ENCODE peak calls at places on chromosomes 6 and 20, in six cellular contexts. F is GM23248, O is ureter, Q is GM10248, D is HFFc6, G is cardiac muscle cell. X is an unnamed sample.

GRCh38 chr6:113824411-113824810 is 32.7 kb upstream of the MARCKS start:
- DNase-seq in F (no peak), O (no peak), Q (no peak), D (no peak), G (no peak), X (peak)

GRCh38 chr6:20238688-20239587 is 26.7 kb upstream of the MBOAT1 start:
- DNase-seq in F (no peak), O (no peak), Q (no peak), D (no peak), G (peak), X (no peak)

GRCh38 chr6:102154176-102154575 is 760.7 kb downstream of the GRIK2 start:
- DNase-seq in F (no peak), O (no peak), Q (no peak), D (no peak), G (no peak), X (no peak)

GRCh38 chr20:18647777-18648176 is 59.9 kb downstream of the DTD1 start:
- DNase-seq in F (no peak), O (no peak), Q (no peak), D (no peak), G (no peak), X (no peak)

GRCh38 chr6:144477396-144477795 is 192.3 kb downstream of the UTRN start:
- DNase-seq in F (peak), O (no peak), Q (no peak), D (peak), G (no peak), X (no peak)

GRCh38 chr6:47203266-47203967 is 106.3 kb downstream of the TNFRSF21 start:
- DNase-seq in F (no peak), O (no peak), Q (peak), D (no peak), G (no peak), X (no peak)

GRCh38 chr6:20318851-20319387 is 82.8 kb upstream of the E2F3 start:
- DNase-seq in F (no peak), O (no peak), Q (no peak), D (no peak), G (no peak), X (no peak)

GRCh38 chr6:10413850-10414765 is 766 bp downstream of the TFAP2A start:
- DNase-seq in F (peak), O (peak), Q (no peak), D (peak), G (no peak), X (peak)

GRCh38 chr20:31881945-31882344 is 11.5 kb downstream of the TTLL9 start:
- DNase-seq in F (no peak), O (no peak), Q (no peak), D (no peak), G (no peak), X (no peak)

GRCh38 chr6:22632561-22632960 is 63.2 kb downstream of the HDGFL1 start:
- DNase-seq in F (no peak), O (no peak), Q (no peak), D (no peak), G (no peak), X (no peak)

GRCh38 chr20:19552144-19552895 is 205.7 kb upstream of the RIN2 start:
- DNase-seq in F (no peak), O (peak), Q (no peak), D (no peak), G (peak), X (no peak)

GRCh38 chr6:104506429-104506828 is 353.3 kb downstream of the HACE1 start:
- DNase-seq in F (no peak), O (no peak), Q (no peak), D (no peak), G (no peak), X (no peak)

GRCh38 chr6:75430631-75431345 is 62.8 kb downstream of the FILIP1 start:
- DNase-seq in F (no peak), O (no peak), Q (no peak), D (no peak), G (no peak), X (no peak)

GRCh38 chr6:42751055-42751454 is 5.2 kb upstream of the TBCC start:
- DNase-seq in F (no peak), O (no peak), Q (no peak), D (no peak), G (no peak), X (no peak)

GRCh38 chr6:106227612-106228507 is 97.7 kb downstream of the ATG5 start:
- DNase-seq in F (no peak), O (no peak), Q (no peak), D (no peak), G (no peak), X (no peak)

GRCh38 chr6:128600397-128600951 is 80.1 kb upstream of the PTPRK start:
- DNase-seq in F (peak), O (no peak), Q (no peak), D (peak), G (no peak), X (peak)

GRCh38 chr6:109456710-109457595 is 1.4 kb upstream of the MICAL1 start:
- DNase-seq in F (peak), O (no peak), Q (peak), D (peak), G (no peak), X (no peak)

GRCh38 chr6:24935753-24936152 is at the start of gene RIPOR2:
- DNase-seq in F (no peak), O (no peak), Q (peak), D (no peak), G (peak), X (no peak)

GRCh38 chr6:22829070-22829469 is 259.7 kb downstream of the HDGFL1 start:
- DNase-seq in F (no peak), O (no peak), Q (no peak), D (no peak), G (no peak), X (no peak)

GRCh38 chr6:132020138-132020551 is 69.0 kb upstream of the CCN2 start:
- DNase-seq in F (peak), O (peak), Q (no peak), D (no peak), G (no peak), X (no peak)

GRCh38 chr6:107578642-107579332 is 88.9 kb downstream of the SOBP start:
- DNase-seq in F (no peak), O (no peak), Q (no peak), D (no peak), G (no peak), X (no peak)

GRCh38 chr6:32940656-32941411 is at the start of gene HLA-DMB:
- DNase-seq in F (peak), O (peak), Q (peak), D (peak), G (peak), X (peak)

GRCh38 chr20:46743088-46743487 is 33.6 kb downstream of the SLC2A10 start:
- DNase-seq in F (no peak), O (no peak), Q (no peak), D (no peak), G (peak), X (no peak)

GRCh38 chr6:41684311-41685182 is 46.3 kb downstream of the MDFI start:
- DNase-seq in F (no peak), O (no peak), Q (no peak), D (no peak), G (no peak), X (no peak)

GRCh38 chr6:83273596-83273995 is 80.4 kb downstream of the RWDD2A start:
- DNase-seq in F (no peak), O (no peak), Q (no peak), D (no peak), G (no peak), X (no peak)